ENCODE peak calls at places on chromosomes 6 and 20, in five cellular contexts. C is GM04503; R is endothelial cell; A is germinal center; U is activated naive CD8-positive, alpha-beta T cell treated with anti-CD3 and anti-CD28 coated beads, Interleukin-2, amount 50 U/mL, for 24 hours. B is an unnamed sample.

GRCh38 chr6:166675736-166676135 is 48.7 kb upstream of the RPS6KA2 start:
- DNase-seq in U (no peak), R (no peak), C (no peak), A (no peak), B (no peak)

GRCh38 chr20:50729925-50730764 is 1.2 kb upstream of the PARD6B start:
- DNase-seq in U (no peak), A (no peak), R (no peak), C (no peak), B (no peak)

GRCh38 chr20:34915131-34915530 is 38.7 kb downstream of the ACSS2 start:
- DNase-seq in A (no peak), R (no peak), C (no peak), U (no peak), B (no peak)

GRCh38 chr6:33823806-33824205 is 20.0 kb upstream of the MLN start:
- DNase-seq in U (no peak), C (no peak), R (no peak), A (no peak), B (no peak)

GRCh38 chr6:28207244-28208179 is 17.6 kb upstream of the ZSCAN9 start:
- DNase-seq in R (peak; percentile 65), C (no peak), A (peak; percentile 36), U (no peak), B (no peak)

GRCh38 chr6:161829186-161829794 is 555.4 kb upstream of the AGPAT4 start:
- DNase-seq in R (no peak), C (no peak), A (no peak), U (no peak), B (no peak)

GRCh38 chr6:84842526-84843161 is 78.2 kb upstream of the TBX18 start:
- DNase-seq in C (no peak), A (no peak), U (no peak), R (no peak), B (no peak)

GRCh38 chr20:54255157-54255556 is 47.3 kb downstream of the PFDN4 start:
- DNase-seq in C (no peak), R (no peak), U (no peak), A (no peak), B (no peak)

GRCh38 chr6:158087519-158087867 is 80.6 kb downstream of the SERAC1 start:
- DNase-seq in C (no peak), U (no peak), A (no peak), R (no peak), B (no peak)

GRCh38 chr6:33977606-33978438 is 168.1 kb downstream of the GRM4 start:
- DNase-seq in A (no peak), R (no peak), U (no peak), C (no peak), B (no peak)

GRCh38 chr6:28598757-28599686 is 73.3 kb downstream of the GPX5 start:
- DNase-seq in A (no peak), C (no peak), R (no peak), U (no peak), B (no peak)

GRCh38 chr6:118551063-118551672 is 3.1 kb downstream of the PLN start:
- DNase-seq in R (no peak), U (no peak), C (no peak), A (peak; percentile 24), B (no peak)

GRCh38 chr6:40112350-40112749 is 178.1 kb upstream of the MOCS1 start:
- DNase-seq in A (no peak), C (no peak), R (no peak), U (no peak), B (no peak)

GRCh38 chr20:62413896-62414481 is 6.9 kb upstream of the CABLES2 start:
- DNase-seq in U (no peak), A (no peak), R (peak; percentile 45), C (no peak), B (no peak)

GRCh38 chr6:158646023-158646888 is 1.7 kb upstream of the DYNLT1 start:
- DNase-seq in C (no peak), U (no peak), A (no peak), R (no peak), B (no peak)

GRCh38 chr20:61907081-61907891 is 158.4 kb downstream of the TAF4 start:
- DNase-seq in R (no peak), C (no peak), A (no peak), U (no peak), B (no peak)

GRCh38 chr20:32528291-32528891 is 56.7 kb downstream of the NOL4L start:
- DNase-seq in U (no peak), C (no peak), A (no peak), R (no peak), B (no peak)

GRCh38 chr6:129370268-129370916 is 339.6 kb downstream of the ARHGAP18 start:
- DNase-seq in A (peak; percentile 3), U (peak; percentile 56), C (no peak), R (peak; percentile 42), B (no peak)

GRCh38 chr20:1907586-1907985 is 12.4 kb downstream of the SIRPA start:
- DNase-seq in R (no peak), C (peak; percentile 51), U (no peak), A (no peak), B (no peak)

GRCh38 chr20:19817017-19817416 is 59.0 kb downstream of the RIN2 start:
- DNase-seq in A (no peak), R (no peak), C (peak; percentile 79), U (no peak), B (peak; percentile 50)

GRCh38 chr6:33860706-33861474 is 57.1 kb upstream of the MLN start:
- DNase-seq in U (no peak), C (no peak), A (no peak), R (peak; percentile 30), B (no peak)

GRCh38 chr20:34713194-34713943 is 9.2 kb downstream of the TP53INP2 start:
- DNase-seq in U (no peak), A (no peak), C (peak; percentile 78), R (no peak), B (peak; percentile 84)

GRCh38 chr20:10309326-10309725 is 90.7 kb downstream of the SNAP25 start:
- DNase-seq in A (no peak), C (peak; percentile 87), R (no peak), U (no peak), B (peak; percentile 86)

GRCh38 chr20:58692579-58693225 is at the start of gene NPEPL1:
- DNase-seq in R (peak; percentile 85), U (peak; percentile 72), A (peak; percentile 92), C (no peak), B (no peak)

GRCh38 chr20:40433341-40433861 is 255.6 kb downstream of the MAFB start:
- DNase-seq in R (no peak), C (no peak), A (no peak), U (no peak), B (no peak)

GRCh38 chr6:40877362-40877761 is 161.7 kb downstream of the UNC5CL start:
- DNase-seq in A (no peak), U (peak; percentile 36), R (no peak), C (no peak), B (no peak)

GRCh38 chr6:163612200-163612599 is 197.7 kb downstream of the QKI start:
- DNase-seq in C (no peak), U (no peak), A (no peak), R (no peak), B (no peak)

GRCh38 chr6:129491436-129491835 is 218.5 kb downstream of the ARHGAP18 start:
- DNase-seq in C (no peak), R (no peak), A (no peak), U (no peak), B (no peak)

GRCh38 chr6:44386364-44386928 is 1.1 kb upstream of the CDC5L start:
- DNase-seq in A (no peak), R (no peak), C (no peak), U (no peak), B (peak; percentile 10)

GRCh38 chr20:62906209-62906608 is 20.1 kb downstream of the DIDO1 start:
- DNase-seq in U (no peak), A (no peak), C (no peak), R (no peak), B (no peak)

GRCh38 chr20:47241345-47241781 is 115.1 kb downstream of the ZMYND8 start:
- DNase-seq in A (no peak), C (peak; percentile 43), U (no peak), R (no peak), B (peak; percentile 59)

GRCh38 chr6:3393796-3394195 is 63.1 kb downstream of the SLC22A23 start:
- DNase-seq in U (no peak), C (no peak), R (no peak), A (no peak), B (no peak)

GRCh38 chr6:83917001-83917400 is 57.5 kb downstream of the CYB5R4 start:
- DNase-seq in U (no peak), R (no peak), A (no peak), C (no peak), B (no peak)

GRCh38 chr6:133432021-133432989 is 191.1 kb downstream of the EYA4 start:
- DNase-seq in C (no peak), U (no peak), A (no peak), R (no peak), B (no peak)

GRCh38 chr6:4577406-4577805 is 198.8 kb upstream of the CDYL start:
- DNase-seq in R (no peak), U (no peak), C (peak; percentile 95), A (no peak), B (peak; percentile 77)

B was measured in BJ.